ENCODE peak calls at places on chromosomes 1 and 21, in nine cellular contexts. G, B, U, I, Q, M, F, V and N are unnamed samples.

GRCh38 chr1:34167091-34167788 is 2.2 kb upstream of the CSMD2 start:
- DNase-seq in G (no peak), B (no peak), U (no peak), I (no peak), Q (no peak), M (no peak), F (no peak), V (no peak), N (no peak)

GRCh38 chr1:159239551-159240220 is 35.0 kb downstream of the ACKR1 start:
- DNase-seq in G (no peak), B (no peak), U (no peak), I (no peak), Q (no peak), M (no peak), F (peak; percentile 44), V (no peak), N (no peak)

GRCh38 chr1:58881471-58881994 is 97.7 kb upstream of the JUN start:
- DNase-seq in G (no peak), B (peak; percentile 84), U (no peak), I (no peak), Q (peak; percentile 90), M (no peak), F (peak; percentile 88), V (no peak), N (peak; percentile 83)

GRCh38 chr21:39911286-39911685 is 44.0 kb downstream of the PCP4 start:
- DNase-seq in G (no peak), B (peak; percentile 48), U (no peak), I (no peak), Q (no peak), M (peak; percentile 1), F (peak; percentile 18), V (no peak), N (no peak)

GRCh38 chr1:88063605-88064004 is 620.5 kb upstream of the PKN2 start:
- DNase-seq in G (no peak), B (no peak), U (no peak), I (no peak), Q (no peak), M (no peak), F (no peak), V (no peak), N (no peak)

GRCh38 chr1:222464841-222465210 is 83.1 kb downstream of the HHIPL2 start:
- DNase-seq in G (peak; percentile 40), B (peak; percentile 72), U (peak; percentile 72), I (peak; percentile 27), Q (no peak), M (peak; percentile 81), F (peak; percentile 84), V (peak; percentile 70), N (peak; percentile 44)

GRCh38 chr1:147641695-147642592 is 28.4 kb downstream of the ACP6 start:
- DNase-seq in G (peak; percentile 17), B (peak; percentile 68), U (no peak), I (no peak), Q (no peak), M (peak; percentile 71), F (peak; percentile 54), V (peak; percentile 33), N (peak; percentile 75)

GRCh38 chr21:27759091-27759659 is 792.3 kb upstream of the ADAMTS5 start:
- DNase-seq in G (no peak), B (peak; percentile 8), U (peak; percentile 60), I (peak; percentile 17), Q (peak; percentile 38), M (no peak), F (no peak), V (no peak), N (peak; percentile 32)

GRCh38 chr1:67429528-67430357 is 459 bp downstream of the SERBP1 start:
- DNase-seq in G (no peak), B (peak; percentile 14), U (peak; percentile 84), I (peak; percentile 19), Q (peak; percentile 40), M (no peak), F (peak; percentile 2), V (peak; percentile 40), N (peak; percentile 32)

GRCh38 chr1:229855999-229856650 is 210.9 kb upstream of the GALNT2 start:
- DNase-seq in G (no peak), B (no peak), U (peak; percentile 77), I (no peak), Q (peak; percentile 29), M (no peak), F (no peak), V (no peak), N (no peak)

GRCh38 chr1:161728376-161729226 is 7.3 kb downstream of the FCRLB start:
- DNase-seq in G (no peak), B (no peak), U (no peak), I (no peak), Q (no peak), M (no peak), F (no peak), V (no peak), N (no peak)

GRCh38 chr21:31420988-31421387 is 76.9 kb upstream of the TIAM1 start:
- DNase-seq in G (no peak), B (no peak), U (no peak), I (no peak), Q (no peak), M (no peak), F (no peak), V (no peak), N (no peak)

GRCh38 chr21:43012596-43012995 is 38.2 kb downstream of the PKNOX1 start:
- DNase-seq in G (no peak), B (no peak), U (no peak), I (no peak), Q (no peak), M (no peak), F (peak; percentile 43), V (no peak), N (no peak)

GRCh38 chr21:39660191-39660590 is 47.5 kb downstream of the B3GALT5 start:
- DNase-seq in G (no peak), B (peak; percentile 5), U (no peak), I (peak; percentile 35), Q (peak; percentile 67), M (peak; percentile 48), F (peak; percentile 73), V (no peak), N (peak; percentile 71)

GRCh38 chr1:167704767-167705166 is 17.0 kb upstream of the MPZL1 start:
- DNase-seq in G (no peak), B (no peak), U (no peak), I (no peak), Q (no peak), M (no peak), F (no peak), V (no peak), N (no peak)

GRCh38 chr1:147840909-147841308 is 61.7 kb upstream of the GJA8 start:
- DNase-seq in G (no peak), B (peak; percentile 12), U (no peak), I (no peak), Q (no peak), M (no peak), F (no peak), V (no peak), N (no peak)

GRCh38 chr1:29676496-29676895 is 440.2 kb downstream of the PTPRU start:
- DNase-seq in G (no peak), B (no peak), U (no peak), I (no peak), Q (no peak), M (no peak), F (no peak), V (no peak), N (no peak)